ENCODE peak calls at places on chromosomes 2 and 18, in five cellular contexts. W, O, P, V and B are unnamed samples.

GRCh38 chr2:109529532-109530449 is 84.0 kb downstream of the SEPTIN10 start:
- DNase-seq in W (no peak), O (no peak), P (no peak), V (no peak), B (no peak)

GRCh38 chr2:239595711-239596110 is 194.9 kb upstream of the HDAC4 start:
- DNase-seq in W (no peak), O (no peak), P (no peak), V (no peak), B (no peak)

GRCh38 chr2:196337618-196337953 is 166.2 kb upstream of the STK17B start:
- DNase-seq in W (no peak), O (no peak), P (no peak), V (no peak), B (no peak)

GRCh38 chr2:8612734-8613179 is 69.1 kb upstream of the ID2 start:
- DNase-seq in W (no peak), O (no peak), P (no peak), V (no peak), B (no peak)

GRCh38 chr18:62659698-62660097 is 55.6 kb upstream of the PHLPP1 start:
- DNase-seq in W (no peak), O (no peak), P (no peak), V (peak), B (no peak)

GRCh38 chr2:133814890-133815289 is 246.6 kb upstream of the NCKAP5 start:
- DNase-seq in W (no peak), O (no peak), P (no peak), V (no peak), B (no peak)

GRCh38 chr2:133431289-133431688 is 137.0 kb downstream of the NCKAP5 start:
- DNase-seq in W (peak), O (no peak), P (no peak), V (peak), B (no peak)

GRCh38 chr2:204551464-204551863 is 6.2 kb downstream of the PARD3B start:
- DNase-seq in W (no peak), O (no peak), P (no peak), V (no peak), B (peak)

GRCh38 chr2:25251461-25252273 is 83.3 kb upstream of the POMC start:
- DNase-seq in W (peak), O (no peak), P (peak), V (peak), B (peak)

GRCh38 chr2:170815746-170816498 is 765 bp upstream of the GAD1 start:
- DNase-seq in W (peak), O (no peak), P (peak), V (peak), B (peak)

GRCh38 chr2:15997728-15998280 is 57.5 kb downstream of the MYCN start:
- DNase-seq in W (no peak), O (no peak), P (no peak), V (no peak), B (no peak)

GRCh38 chr2:106686814-106687213 is 199.2 kb downstream of the ST6GAL2 start:
- DNase-seq in W (no peak), O (no peak), P (no peak), V (no peak), B (no peak)

GRCh38 chr2:203869610-203870042 is 2.1 kb downstream of the CTLA4 start:
- DNase-seq in W (no peak), O (no peak), P (no peak), V (no peak), B (no peak)

GRCh38 chr2:31992934-31993333 is 17.9 kb downstream of the MEMO1 start:
- DNase-seq in W (no peak), O (no peak), P (no peak), V (no peak), B (no peak)

GRCh38 chr2:124027182-124027581 is 2.1 kb downstream of the CNTNAP5 start:
- DNase-seq in W (peak), O (no peak), P (peak), V (peak), B (peak)

GRCh38 chr2:116737951-116738350 is 1076.5 kb upstream of the DDX18 start:
- DNase-seq in W (no peak), O (no peak), P (no peak), V (no peak), B (no peak)

GRCh38 chr2:10327896-10328666 is 25.4 kb downstream of the HPCAL1 start:
- DNase-seq in W (no peak), O (no peak), P (no peak), V (no peak), B (no peak)

GRCh38 chr2:112065966-112066365 is 10.9 kb downstream of the TMEM87B start:
- DNase-seq in W (peak), O (no peak), P (no peak), V (peak), B (peak)

GRCh38 chr2:238865015-238865719 is 17.3 kb downstream of the TWIST2 start:
- DNase-seq in W (no peak), O (no peak), P (no peak), V (no peak), B (no peak)

GRCh38 chr18:74310411-74310810 is 5.2 kb upstream of the C18orf63 start:
- DNase-seq in W (peak), O (no peak), P (no peak), V (peak), B (peak)

GRCh38 chr18:79570266-79571201 is 109.1 kb upstream of the CTDP1 start:
- DNase-seq in W (peak), O (no peak), P (no peak), V (no peak), B (peak)

GRCh38 chr2:176535480-176536113 is 266.4 kb downstream of the MTX2 start:
- DNase-seq in W (no peak), O (no peak), P (no peak), V (no peak), B (no peak)

DNA sequence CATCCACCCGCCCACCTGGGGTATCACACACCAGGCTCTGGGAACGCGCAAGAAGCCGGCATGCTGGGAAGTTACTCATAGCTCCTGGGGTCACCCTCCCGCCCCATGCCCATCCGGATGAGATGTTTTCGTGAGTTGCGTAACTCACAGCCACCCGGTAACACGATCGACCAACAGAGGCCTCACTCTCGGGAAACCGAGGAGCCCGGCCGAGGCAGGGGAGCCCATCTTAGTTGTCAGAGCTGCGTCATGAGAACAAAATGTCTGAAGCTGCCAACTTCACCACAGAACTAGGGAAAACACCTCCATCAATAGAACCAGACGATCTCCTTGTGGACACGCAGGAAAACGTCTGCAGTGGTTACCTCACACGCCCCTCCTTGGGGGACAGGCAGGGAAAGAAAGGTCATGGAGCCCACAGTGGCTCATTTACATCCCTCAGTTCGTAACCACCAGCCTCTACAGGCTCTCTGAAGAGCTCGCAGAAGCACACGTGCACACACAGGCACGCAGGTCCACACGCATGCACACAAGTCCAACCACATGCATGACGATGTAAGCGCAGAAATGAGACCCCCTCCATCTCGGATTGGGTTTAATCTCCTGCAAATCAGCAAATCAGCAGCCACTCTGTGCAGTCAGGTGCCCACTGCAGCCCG is 26.3 kb downstream of the ADI1 start:
- DNase-seq in W (peak), O (no peak), P (no peak), V (peak), B (peak)
- H3K18ac ChIP-seq in W (peak), O (no peak), P (peak), V (no peak), B (no peak)

GRCh38 chr2:86378469-86378868 is 41.0 kb upstream of the REEP1 start:
- DNase-seq in W (no peak), O (no peak), P (no peak), V (no peak), B (no peak)

GRCh38 chr2:86382108-86382507 is 44.7 kb upstream of the REEP1 start:
- DNase-seq in W (no peak), O (no peak), P (no peak), V (peak), B (no peak)

GRCh38 chr2:86383844-86384243 is 46.4 kb upstream of the REEP1 start:
- DNase-seq in W (peak), O (no peak), P (no peak), V (no peak), B (peak)

DNA sequence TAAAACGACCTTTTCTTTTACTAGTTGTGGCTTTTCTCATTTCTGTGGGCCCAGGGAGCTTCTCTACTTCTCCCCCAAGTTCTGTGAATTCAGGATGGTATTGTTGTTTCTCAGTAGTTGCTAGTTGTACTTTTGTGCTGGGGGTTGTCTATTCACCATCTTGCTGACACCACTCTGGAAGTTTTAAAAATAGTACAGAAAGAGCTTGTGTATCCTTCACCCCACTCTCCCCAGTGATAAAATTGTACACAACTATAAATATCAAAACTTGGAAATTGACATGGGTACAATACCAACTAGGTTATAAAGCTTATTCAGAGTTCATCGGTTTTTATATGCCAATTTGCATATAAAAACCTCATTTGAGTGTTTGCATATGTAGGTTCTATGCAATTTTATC is 45.3 kb upstream of the REEP1 start:
- DNase-seq in W (no peak), O (no peak), P (no peak), V (no peak), B (no peak)
- H3K14ac ChIP-seq in W (no peak), O (no peak), P (no peak), V (no peak), B (no peak)

DNA sequence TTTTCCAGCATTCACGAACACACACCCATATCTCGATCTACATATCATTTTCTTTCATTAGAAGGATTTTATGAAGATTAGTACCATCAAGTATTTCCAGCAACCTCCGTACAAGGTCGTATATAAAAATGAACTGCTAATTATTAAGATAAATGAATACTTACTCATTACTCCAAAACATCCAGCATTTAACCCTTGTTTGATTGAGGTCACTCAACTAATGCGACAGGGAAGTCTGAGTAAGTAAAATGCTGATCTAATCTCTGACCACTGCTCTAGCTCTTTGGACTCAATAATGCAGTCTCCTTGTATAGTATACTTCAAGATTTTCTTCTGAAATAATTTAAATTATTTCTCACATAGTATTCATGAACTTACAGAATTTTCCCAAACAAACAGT is 2.0 kb downstream of the ABHD3 start:
- DNase-seq in W (no peak), O (no peak), P (no peak), V (no peak), B (peak)
- H3K4me3 ChIP-seq in W (no peak), O (no peak), P (no peak), V (no peak), B (peak)

GRCh38 chr2:201980389-201980821 is 53.2 kb upstream of the FZD7 start:
- DNase-seq in W (no peak), O (no peak), P (no peak), V (no peak), B (no peak)

GRCh38 chr2:201977651-201978050 is 56.0 kb upstream of the FZD7 start:
- DNase-seq in W (no peak), O (no peak), P (no peak), V (peak), B (no peak)

GRCh38 chr2:201975964-201976612 is 57.6 kb upstream of the FZD7 start:
- DNase-seq in W (no peak), O (no peak), P (no peak), V (peak), B (no peak)

GRCh38 chr2:201978988-201979387 is 54.7 kb upstream of the FZD7 start:
- DNase-seq in W (no peak), O (no peak), P (no peak), V (no peak), B (no peak)

GRCh38 chr2:201978333-201978732 is 55.3 kb upstream of the FZD7 start:
- DNase-seq in W (no peak), O (no peak), P (no peak), V (no peak), B (no peak)
- H3K18ac ChIP-seq in W (no peak), O (no peak), P (no peak), V (no peak), B (no peak)

DNA sequence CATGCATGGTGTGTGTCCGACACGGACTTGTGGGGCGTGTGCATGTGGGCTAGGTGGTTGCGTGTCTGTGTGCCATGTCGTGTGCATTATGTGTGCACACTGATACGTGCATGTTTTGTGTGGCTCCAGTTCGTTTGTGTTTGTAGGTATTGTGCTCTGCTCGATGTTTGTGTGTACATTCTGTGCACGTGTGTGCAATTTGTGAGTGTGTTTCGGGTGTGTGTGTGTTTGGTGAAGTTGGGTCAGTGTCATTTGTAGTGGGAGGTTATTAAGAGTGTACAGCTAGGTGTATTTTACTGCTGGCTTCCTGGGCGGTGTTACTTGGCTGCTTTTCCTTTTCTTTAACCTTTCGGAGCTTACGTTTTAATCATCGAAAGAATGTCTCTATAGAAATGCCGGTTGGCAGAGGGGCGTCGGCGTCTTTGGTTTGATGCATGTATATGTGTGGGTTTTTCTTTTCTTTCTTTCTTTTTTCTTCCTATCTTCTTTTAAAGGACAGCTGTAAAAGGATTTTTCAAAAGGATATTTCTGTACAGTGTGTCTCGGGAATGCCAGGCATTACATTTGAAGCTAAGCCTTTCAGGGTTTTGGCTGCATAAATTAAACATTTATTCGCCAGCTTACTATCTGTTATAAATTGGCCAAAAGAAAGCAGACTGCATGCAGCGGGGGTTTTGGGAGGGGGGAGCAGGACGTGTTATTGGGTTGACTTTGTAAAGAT is 1.3 kb downstream of the ASXL3 start:
- DNase-seq in W (no peak), O (no peak), P (peak), V (no peak), B (no peak)
- H3K14ac ChIP-seq in W (no peak), O (no peak), P (peak), V (peak), B (no peak)